ENCODE peak calls at places on chromosomes 11 and 22, in six cellular contexts. Q, B, X, U, M and V are unnamed samples. For H4K20me1, the result is how much of the 10 kb centered on the place peaks cover.

GRCh38 chr22:36325163-36326031 is 62.4 kb downstream of the MYH9 start:
- DNase-seq in Q (no peak), B (no peak), X (no peak), U (no peak), M (no peak), V (no peak)

GRCh38 chr11:46936138-46937110 is at the start of gene CSTPP1:
- DNase-seq in Q (peak), B (peak), X (peak), U (peak), M (peak), V (peak)

GRCh38 chr11:9001736-9002135 is 2.1 kb downstream of the NRIP3 start:
- DNase-seq in Q (peak), B (no peak), X (peak), U (no peak), M (no peak), V (no peak)

GRCh38 chr11:6284250-6284649 is 24.6 kb downstream of the CCKBR start:
- DNase-seq in Q (no peak), B (no peak), X (no peak), U (no peak), M (no peak), V (peak)

GRCh38 chr11:108538022-108538424 is 39.8 kb upstream of the POGLUT3 start:
- DNase-seq in Q (no peak), B (no peak), X (no peak), U (no peak), M (no peak), V (no peak)

GRCh38 chr11:134331565-134332188 is at the start of gene GLB1L2:
- DNase-seq in Q (peak), B (peak), X (peak), U (no peak), M (peak), V (peak)

GRCh38 chr22:28923826-28924732 is 40.7 kb downstream of the ZNRF3 start:
- DNase-seq in Q (no peak), B (peak), X (peak), U (no peak), M (peak), V (peak)

GRCh38 chr22:30301995-30302809 is 12.9 kb upstream of the CASTOR1 start:
- DNase-seq in Q (no peak), B (no peak), X (no peak), U (no peak), M (no peak), V (no peak)

GRCh38 chr11:67083786-67084366 is 27.2 kb downstream of the RHOD start:
- DNase-seq in Q (no peak), B (no peak), X (no peak), U (no peak), M (no peak), V (no peak)

GRCh38 chr11:1482581-1483444 is 3.8 kb downstream of the MOB2 start:
- DNase-seq in Q (no peak), B (no peak), X (no peak), U (no peak), M (no peak), V (peak)

GRCh38 chr22:29269731-29270474 is 1.8 kb downstream of the EWSR1 start:
- DNase-seq in Q (no peak), B (peak), X (no peak), U (no peak), M (no peak), V (peak)

GRCh38 chr11:89489930-89490329 is 1.2 kb downstream of the NOX4 start:
- DNase-seq in Q (no peak), B (no peak), X (no peak), U (no peak), M (no peak), V (no peak)

GRCh38 chr11:34620820-34621792 is at the start of gene EHF:
- DNase-seq in Q (no peak), B (no peak), X (no peak), U (no peak), M (no peak), V (no peak)

GRCh38 chr11:14417975-14418374 is 59.0 kb upstream of the RRAS2 start:
- DNase-seq in Q (no peak), B (no peak), X (no peak), U (no peak), M (no peak), V (no peak)

GRCh38 chr11:87583931-87584330 is 546.2 kb downstream of the TMEM135 start:
- DNase-seq in Q (no peak), B (no peak), X (no peak), U (no peak), M (no peak), V (no peak)

GRCh38 chr11:76380161-76380976 is 563 bp downstream of the THAP12 start:
- DNase-seq in Q (peak), B (no peak), X (no peak), U (no peak), M (peak), V (peak)

GRCh38 chr22:17866621-17867020 is 92.4 kb upstream of the BID start:
- DNase-seq in Q (no peak), B (no peak), X (no peak), U (no peak), M (no peak), V (no peak)

GRCh38 chr11:59756845-59757244 is 1.7 kb downstream of the STX3 start:
- DNase-seq in Q (peak), B (no peak), X (peak), U (no peak), M (no peak), V (peak)

GRCh38 chr22:23709107-23709506 is 18.3 kb downstream of the RGL4 start:
- DNase-seq in Q (no peak), B (no peak), X (no peak), U (no peak), M (no peak), V (no peak)

GRCh38 chr22:16819249-16819648 is 6.0 kb downstream of the XKR3 start:
- DNase-seq in Q (no peak), B (no peak), X (no peak), U (no peak), M (no peak), V (no peak)

GRCh38 chr22:46460835-46461234 is 76.6 kb downstream of the CELSR1 start:
- DNase-seq in Q (no peak), B (no peak), X (no peak), U (no peak), M (no peak), V (no peak)

GRCh38 chr22:23501708-23502107 is 78.4 kb downstream of the IGLL1 start:
- DNase-seq in Q (no peak), B (no peak), X (no peak), U (no peak), M (peak), V (no peak)

GRCh38 chr11:123577081-123577598 is 77.3 kb downstream of the SCN3B start:
- DNase-seq in Q (peak), B (peak), X (peak), U (no peak), M (peak), V (peak)

GRCh38 chr22:37212174-37212906 is at the start of gene SSTR3:
- DNase-seq in Q (no peak), B (no peak), X (no peak), U (no peak), M (peak), V (peak)

GRCh38 chr11:128195057-128195751 is 392.2 kb downstream of the ETS1 start:
- DNase-seq in Q (no peak), B (no peak), X (no peak), U (no peak), M (no peak), V (no peak)

GRCh38 chr11:13271060-13271693 is 6.4 kb upstream of the BMAL1 start:
- DNase-seq in Q (no peak), B (no peak), X (no peak), U (no peak), M (no peak), V (no peak)

GRCh38 chr11:20634044-20634443 is 34.6 kb downstream of the SLC6A5 start:
- DNase-seq in Q (peak), B (no peak), X (peak), U (no peak), M (no peak), V (peak)

GRCh38 chr11:66651011-66651410 is 12.5 kb downstream of the RBM4 start:
- DNase-seq in Q (no peak), B (no peak), X (no peak), U (no peak), M (no peak), V (no peak)

GRCh38 chr11:6225896-6226295 is 8.5 kb downstream of the FHIP1B start:
- DNase-seq in Q (no peak), B (no peak), X (no peak), U (no peak), M (no peak), V (no peak)

GRCh38 chr11:129453293-129453721 is 77.7 kb downstream of the BARX2 start:
- DNase-seq in Q (no peak), B (no peak), X (no peak), U (no peak), M (no peak), V (peak)

GRCh38 chr11:128448487-128448886 is 138.9 kb downstream of the ETS1 start:
- DNase-seq in Q (no peak), B (peak), X (peak), U (no peak), M (no peak), V (peak)

GRCh38 chr22:37228106-37229011 is 15.7 kb downstream of the RAC2 start:
- DNase-seq in Q (no peak), B (no peak), X (peak), U (no peak), M (no peak), V (no peak)

GRCh38 chr11:70522613-70523311 is 124.4 kb downstream of the CTTN start:
- DNase-seq in Q (no peak), B (no peak), X (no peak), U (no peak), M (peak), V (no peak)

GRCh38 chr11:69814411-69814810 is 4.8 kb downstream of the FGF3 start:
- DNase-seq in Q (no peak), B (no peak), X (no peak), U (no peak), M (no peak), V (no peak)

GRCh38 chr11:90661233-90661632 is 438.4 kb upstream of the CHORDC1 start:
- DNase-seq in Q (no peak), B (no peak), X (no peak), U (no peak), M (no peak), V (no peak)

DNA sequence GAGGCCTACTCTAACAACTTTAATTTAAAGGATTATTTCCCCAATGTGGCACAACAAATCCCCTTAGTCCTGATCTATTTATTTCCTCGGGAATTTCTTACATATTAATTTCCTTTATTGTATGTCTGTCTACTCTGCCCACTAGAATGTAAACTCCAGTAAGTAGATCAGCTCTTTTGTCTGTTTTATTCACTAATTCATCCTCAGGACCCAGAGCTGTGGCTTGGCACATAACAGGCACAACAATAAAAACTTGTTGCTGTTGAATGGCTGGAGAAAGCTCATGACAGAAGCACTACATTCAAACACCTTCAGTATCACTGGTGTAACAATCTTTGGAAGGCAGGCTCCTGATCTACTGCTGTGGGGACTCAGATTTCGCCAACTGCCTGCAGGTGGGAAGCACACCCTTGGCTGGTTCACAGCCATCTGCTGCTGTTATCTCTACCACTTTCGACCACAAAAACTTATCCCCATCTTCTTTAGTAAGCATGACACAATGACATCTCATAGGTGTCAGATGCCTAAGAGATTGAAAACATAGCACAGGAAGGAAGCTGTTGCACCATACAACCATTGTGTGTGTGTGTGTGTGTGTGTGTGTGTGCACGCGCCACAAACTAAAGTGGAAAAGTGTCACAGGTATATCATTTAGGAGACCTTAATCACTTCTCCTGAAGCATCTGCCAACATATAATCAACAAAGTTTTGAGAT is 11.9 kb downstream of the HIRA start:
- DNase-seq in Q (peak), B (no peak), X (no peak), U (peak), M (no peak), V (no peak)
- H4K20me1 ChIP-seq in Q (half or more), B (under half), X (under half), U (under half), M (under half), V (half or more)

DNA sequence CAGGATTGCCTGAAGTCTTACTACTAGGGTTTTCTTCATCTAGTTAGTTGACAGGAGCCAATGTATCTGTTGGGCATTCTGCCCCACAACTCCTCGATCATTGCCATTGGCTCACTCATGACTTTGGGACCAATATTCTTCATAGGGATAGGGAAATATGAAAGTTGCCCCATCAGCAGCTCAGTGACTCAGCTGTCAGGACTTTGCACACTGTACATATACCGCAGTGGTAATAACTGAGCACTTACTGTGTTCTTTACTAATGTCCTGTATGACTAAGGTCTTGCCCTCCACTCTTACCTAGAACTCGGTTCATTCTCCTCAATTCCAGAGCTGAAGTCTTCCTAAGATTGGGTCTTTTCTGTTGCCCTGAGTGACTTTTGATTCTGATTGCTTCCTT is 46.8 kb upstream of the PGR start:
- DNase-seq in Q (no peak), B (no peak), X (no peak), U (no peak), M (no peak), V (no peak)
- TF ChIP-seq REST in Q (no peak), B (no peak), X (no peak), U (no peak), M (no peak), V (no peak)

DNA sequence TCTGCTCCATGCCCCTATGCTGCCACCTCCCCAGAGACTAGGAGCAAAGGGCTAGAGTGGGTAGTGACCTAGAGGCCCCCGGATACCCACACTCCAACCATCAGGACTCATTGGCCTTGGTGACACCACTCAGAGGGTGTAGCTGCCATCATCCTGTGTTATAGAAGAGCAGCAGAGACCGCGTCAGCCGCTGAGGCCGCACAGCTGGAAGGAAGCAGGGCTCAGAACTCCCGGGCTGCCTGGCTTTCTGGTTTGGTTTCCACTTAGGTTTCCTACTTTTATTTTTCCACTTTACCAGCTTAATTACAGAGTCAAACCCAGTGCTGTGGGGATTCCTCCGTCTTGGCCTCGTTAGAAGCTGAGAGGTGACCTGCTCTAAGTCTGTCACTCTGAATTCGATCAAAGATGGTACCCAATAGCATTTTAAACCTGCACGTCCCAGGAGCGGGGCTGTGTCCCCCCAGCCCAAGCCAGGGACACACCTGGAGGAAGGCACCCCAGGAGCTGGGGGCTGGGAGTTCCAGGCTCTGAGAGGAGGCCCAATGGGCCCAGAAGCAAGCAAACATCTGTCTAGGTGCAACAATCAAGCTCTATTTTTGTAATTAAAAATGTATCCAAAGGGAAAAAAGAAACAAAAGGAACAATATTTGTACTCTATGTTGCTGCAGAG is 2.1 kb upstream of the CDKN1C start:
- DNase-seq in Q (no peak), B (no peak), X (no peak), U (no peak), M (no peak), V (no peak)
- H2AFZ ChIP-seq in Q (no peak), B (no peak), X (no peak), U (no peak), M (no peak), V (no peak)

GRCh38 chr11:126495806-126496205 is 140.3 kb downstream of the ST3GAL4 start:
- DNase-seq in Q (no peak), B (no peak), X (no peak), U (no peak), M (peak), V (no peak)

GRCh38 chr11:126495281-126495680 is 139.8 kb downstream of the ST3GAL4 start:
- DNase-seq in Q (no peak), B (no peak), X (no peak), U (no peak), M (no peak), V (no peak)

GRCh38 chr11:126496576-126497403 is 141.3 kb downstream of the ST3GAL4 start:
- DNase-seq in Q (no peak), B (no peak), X (no peak), U (no peak), M (no peak), V (no peak)

GRCh38 chr11:126492331-126492730 is 136.8 kb downstream of the ST3GAL4 start:
- DNase-seq in Q (no peak), B (no peak), X (no peak), U (no peak), M (no peak), V (no peak)

GRCh38 chr11:126494831-126495230 is 139.3 kb downstream of the ST3GAL4 start:
- DNase-seq in Q (no peak), B (no peak), X (no peak), U (no peak), M (no peak), V (no peak)
- H4K20me1 ChIP-seq in Q (under half), B (under half), X (under half), U (under half), M (under half), V (under half)

DNA sequence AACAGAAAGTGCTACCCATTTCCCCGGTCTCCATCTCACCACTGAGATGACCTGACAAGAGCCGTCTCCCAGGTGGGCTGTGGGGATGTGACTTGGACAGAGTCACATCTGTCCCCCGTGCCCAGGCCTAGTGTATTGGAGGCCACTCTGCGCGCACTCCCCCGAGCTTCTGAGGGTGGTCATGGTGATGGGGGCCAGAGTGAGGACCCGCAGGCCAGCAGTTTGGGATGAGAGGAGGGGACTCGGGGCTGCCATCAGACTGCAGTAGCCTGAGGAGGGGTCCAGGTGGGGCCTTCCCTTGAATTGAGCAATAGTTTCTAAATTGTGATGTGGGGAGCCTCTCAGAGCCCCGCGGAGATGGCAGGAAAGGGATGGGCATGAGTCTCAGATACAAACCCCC is 852.6 kb downstream of the TBC1D22A start:
- DNase-seq in Q (no peak), B (no peak), X (no peak), U (no peak), M (no peak), V (no peak)
- TF ChIP-seq REST in Q (no peak), B (no peak), X (no peak), U (no peak), M (no peak), V (no peak)

GRCh38 chr11:64144587-64145295 is 21.2 kb downstream of the MACROD1 start:
- DNase-seq in Q (no peak), B (no peak), X (no peak), U (no peak), M (peak), V (no peak)
- H2AFZ ChIP-seq in Q (no peak), B (no peak), X (no peak), U (no peak), M (no peak), V (no peak)

GRCh38 chr22:39311592-39312400 is 7.6 kb downstream of the RPL3 start:
- DNase-seq in Q (peak), B (no peak), X (no peak), U (no peak), M (no peak), V (peak)

GRCh38 chr22:39309881-39310714 is 9.3 kb downstream of the RPL3 start:
- DNase-seq in Q (no peak), B (no peak), X (no peak), U (no peak), M (no peak), V (no peak)

GRCh38 chr22:39313258-39314001 is 6.0 kb downstream of the RPL3 start:
- DNase-seq in Q (no peak), B (no peak), X (no peak), U (no peak), M (no peak), V (no peak)

GRCh38 chr22:39314251-39314971 is 5.0 kb downstream of the RPL3 start:
- DNase-seq in Q (no peak), B (no peak), X (no peak), U (no peak), M (no peak), V (peak)

GRCh38 chr22:39312410-39312809 is 7.0 kb downstream of the RPL3 start:
- DNase-seq in Q (no peak), B (no peak), X (no peak), U (no peak), M (no peak), V (no peak)
- H4K20me1 ChIP-seq in Q (half or more), B (half or more), X (under half), U (under half), M (half or more), V (under half)

DNA sequence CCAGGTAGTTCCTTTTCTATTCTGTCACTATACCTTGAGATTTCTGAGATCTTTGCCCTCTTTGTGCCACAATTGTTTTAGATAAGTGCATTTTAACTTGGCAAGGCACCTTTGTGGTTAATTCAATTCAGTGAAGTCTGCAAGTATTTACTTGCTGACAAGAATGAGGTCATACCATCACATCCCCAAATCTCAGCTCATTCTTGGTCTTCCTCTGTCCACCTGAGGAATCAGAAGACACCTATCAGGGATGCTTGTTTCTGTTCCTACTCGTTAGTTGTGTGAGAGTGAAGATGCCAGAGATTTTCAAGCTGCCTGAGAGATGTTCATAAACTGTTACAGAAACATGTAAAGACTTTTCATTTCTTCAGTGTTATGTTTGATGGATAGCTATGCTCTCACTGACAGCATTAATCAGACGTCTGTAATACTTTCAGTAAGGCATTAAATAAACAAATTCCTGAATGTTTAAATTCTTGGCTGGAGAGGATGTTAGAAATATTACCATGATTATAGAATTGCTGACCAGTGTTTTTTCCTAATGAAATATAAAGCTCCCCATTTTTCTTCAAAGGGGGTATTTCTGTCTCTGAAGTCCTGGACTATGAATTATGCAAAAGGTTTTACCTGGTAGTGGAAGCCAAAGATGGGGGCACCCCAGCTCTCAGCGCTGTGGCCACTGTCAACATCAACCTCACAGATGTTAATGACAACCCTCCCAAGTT is 135.0 kb upstream of the MTNR1B start:
- DNase-seq in Q (no peak), B (no peak), X (no peak), U (no peak), M (no peak), V (no peak)
- TF ChIP-seq REST in Q (no peak), B (no peak), X (no peak), U (no peak), M (no peak), V (no peak)